ENCODE peak calls at places on chromosomes 7 and 10, in five cellular contexts. R, W, J, P and G are unnamed samples.

GRCh38 chr10:132149261-132149660 is 37.5 kb upstream of the DPYSL4 start:
- DNase-seq in J (no peak), P (peak), R (no peak), W (no peak), G (no peak)

GRCh38 chr7:3455826-3456444 is 154.9 kb downstream of the SDK1 start:
- DNase-seq in P (no peak), W (peak), J (peak), R (peak), G (no peak)

GRCh38 chr10:71975087-71975890 is 11.1 kb downstream of the CHST3 start:
- DNase-seq in R (no peak), W (no peak), P (peak), J (no peak), G (peak)

GRCh38 chr7:37248396-37248836 is 200.2 kb downstream of the ELMO1 start:
- DNase-seq in W (no peak), J (peak), R (no peak), P (no peak), G (no peak)

GRCh38 chr10:121591186-121591585 is 7.1 kb downstream of the FGFR2 start:
- DNase-seq in R (no peak), P (no peak), J (no peak), W (no peak), G (no peak)

GRCh38 chr10:10208156-10208555 is 809.5 kb upstream of the CELF2 start:
- DNase-seq in J (peak), R (no peak), W (no peak), P (no peak), G (no peak)

GRCh38 chr10:100101526-100102076 is 19.9 kb upstream of the CPN1 start:
- DNase-seq in P (peak), W (peak), R (peak), J (no peak), G (peak)

GRCh38 chr7:84786073-84786472 is 400.8 kb downstream of the SEMA3D start:
- DNase-seq in W (no peak), J (no peak), P (no peak), R (no peak), G (no peak)

GRCh38 chr10:36266923-36267322 is 624.8 kb upstream of the FZD8 start:
- DNase-seq in P (no peak), J (no peak), R (peak), W (no peak), G (peak)

GRCh38 chr7:142279616-142280015 is 21.8 kb upstream of the PRSS58 start:
- DNase-seq in W (no peak), R (no peak), P (no peak), J (no peak), G (no peak)

GRCh38 chr10:96678725-96679124 is 41.6 kb downstream of the PIK3AP1 start:
- DNase-seq in J (no peak), W (no peak), P (no peak), R (no peak), G (no peak)

GRCh38 chr10:60942604-60943269 is 1.2 kb downstream of the RHOBTB1 start:
- DNase-seq in J (peak), W (peak), P (peak), R (peak), G (no peak)

GRCh38 chr10:2700626-2701305 is 366.6 kb upstream of the PFKP start:
- DNase-seq in J (no peak), P (no peak), R (no peak), W (no peak), G (no peak)

GRCh38 chr7:76515999-76516443 is 5.7 kb downstream of the UPK3B start:
- DNase-seq in R (no peak), W (peak), P (peak), J (no peak), G (no peak)

GRCh38 chr7:127251458-127252379 is 1.0 kb downstream of the GRM8 start:
- DNase-seq in W (no peak), P (peak), R (no peak), J (no peak), G (peak)

GRCh38 chr7:41921453-41921912 is 218.6 kb upstream of the INHBA start:
- DNase-seq in R (peak), J (peak), P (peak), W (peak), G (no peak)

GRCh38 chr7:157675427-157675930 is 338.7 kb downstream of the DNAJB6 start:
- DNase-seq in J (no peak), P (no peak), W (no peak), R (no peak), G (no peak)

GRCh38 chr10:29794776-29795635 is 160.2 kb upstream of the SVIL start:
- DNase-seq in W (peak), R (no peak), P (no peak), J (no peak), G (no peak)
- H2AFZ ChIP-seq in W (peak), R (no peak), P (peak), J (no peak), G (peak)

DNA sequence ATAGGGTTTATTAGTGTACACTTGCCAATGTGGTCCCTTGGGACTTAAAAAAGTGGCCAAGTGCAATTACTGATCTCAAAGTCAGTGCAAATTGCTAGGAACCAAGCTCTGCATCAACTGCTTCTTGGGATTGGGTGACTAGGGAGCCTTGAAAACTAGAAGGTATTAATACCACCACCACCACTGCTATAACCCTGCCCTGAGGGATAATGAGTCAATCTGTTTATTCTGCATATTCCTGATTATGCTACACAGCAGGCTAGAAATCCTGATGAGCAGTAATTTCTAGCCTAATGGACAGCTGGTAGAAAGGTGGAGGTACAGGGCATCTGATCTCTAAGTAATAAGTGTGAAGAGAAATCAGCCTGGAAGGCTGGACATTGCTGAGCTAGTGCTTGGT is 555.0 kb downstream of the SORCS1 start:
- DNase-seq in J (no peak), W (no peak), P (no peak), R (no peak), G (peak)
- H3K4me2 ChIP-seq in J (no peak), W (no peak), P (no peak), R (no peak), G (no peak)

GRCh38 chr7:148669907-148670306 is 28.8 kb upstream of the CUL1 start:
- DNase-seq in R (peak), W (peak), P (no peak), J (no peak), G (no peak)
- H3K4me3 ChIP-seq in R (no peak), W (no peak), P (no peak), J (no peak), G (no peak)

GRCh38 chr7:91264083-91264923 is at the start of gene FZD1:
- DNase-seq in P (peak), R (peak), J (peak), W (peak), G (peak)
- H2AFZ ChIP-seq in P (peak), R (peak), J (peak), W (peak), G (peak)

GRCh38 chr10:109698121-109698520 is 225.2 kb downstream of the XPNPEP1 start:
- DNase-seq in J (no peak), R (no peak), P (no peak), W (no peak), G (no peak)
- H3K4me2 ChIP-seq in J (no peak), R (no peak), P (no peak), W (no peak), G (no peak)